ENCODE peak calls at places on chromosomes 7 and 10, in six cellular contexts. S is GM06990, D is cardiac muscle cell, O is NB4, M is HepG2, I is epithelial cell of esophagus. V is an unnamed sample.

GRCh38 chr7:55432937-55433784 is 68.0 kb downstream of the LANCL2 start:
- DNase-seq in O (peak), S (no peak), D (peak), I (peak), M (peak), V (peak)

GRCh38 chr7:587769-588168 is 68.1 kb upstream of the PDGFA start:
- DNase-seq in I (no peak), S (no peak), O (no peak), D (no peak), M (no peak), V (no peak)

GRCh38 chr10:124697837-124698559 is 46.2 kb downstream of the FAM53B start:
- DNase-seq in O (no peak), I (no peak), M (no peak), D (no peak), S (peak), V (no peak)

GRCh38 chr10:100744980-100745881 is at the start of gene PAX2:
- DNase-seq in D (no peak), S (no peak), O (peak), M (no peak), I (peak), V (peak)

GRCh38 chr10:66925896-66926719 is at the start of gene LRRTM3:
- DNase-seq in D (peak), I (peak), S (peak), O (peak), M (peak), V (peak)

GRCh38 chr7:64908358-64908757 is 5.3 kb downstream of the ZNF273 start:
- DNase-seq in S (no peak), M (no peak), I (no peak), D (no peak), O (no peak), V (no peak)

GRCh38 chr7:82410461-82410860 is 33.1 kb downstream of the CACNA2D1 start:
- DNase-seq in O (no peak), D (peak), I (peak), S (no peak), M (no peak), V (no peak)

GRCh38 chr10:19935106-19935505 is 118.9 kb downstream of the PLXDC2 start:
- DNase-seq in M (no peak), O (no peak), D (no peak), I (no peak), S (no peak), V (no peak)

GRCh38 chr10:63132651-63133055 is 475 bp upstream of the NRBF2 start:
- DNase-seq in O (no peak), S (no peak), I (no peak), D (no peak), M (no peak), V (no peak)

GRCh38 chr7:142806957-142807356 is 36.2 kb downstream of the PRSS2 start:
- DNase-seq in I (no peak), S (no peak), D (no peak), M (no peak), O (no peak), V (no peak)

GRCh38 chr10:96502561-96503267 is 11.0 kb downstream of the TLL2 start:
- DNase-seq in M (no peak), S (no peak), D (no peak), I (peak), O (no peak), V (no peak)

GRCh38 chr10:111128331-111129167 is 51.7 kb downstream of the ADRA2A start:
- DNase-seq in M (no peak), I (peak), O (peak), S (no peak), D (no peak), V (peak)

GRCh38 chr7:42237891-42238531 is 1.0 kb upstream of the GLI3 start:
- DNase-seq in D (peak), M (no peak), S (no peak), I (peak), O (peak), V (no peak)

GRCh38 chr7:5767066-5767465 is 14.4 kb downstream of the RNF216 start:
- DNase-seq in D (no peak), S (no peak), M (no peak), I (no peak), O (no peak), V (no peak)

GRCh38 chr10:103763374-103764202 is 91.8 kb downstream of the SH3PXD2A start:
- DNase-seq in I (no peak), D (no peak), O (peak), M (no peak), S (no peak), V (no peak)

GRCh38 chr7:2529161-2530075 is 9.8 kb downstream of the LFNG start:
- DNase-seq in D (no peak), I (peak), M (no peak), O (peak), S (peak), V (no peak)

GRCh38 chr7:91355680-91356435 is 91.6 kb downstream of the FZD1 start:
- DNase-seq in M (no peak), I (no peak), O (no peak), S (no peak), D (no peak), V (no peak)

GRCh38 chr7:34849163-34849960 is 187.9 kb downstream of the DPY19L1 start:
- DNase-seq in M (peak), D (no peak), I (peak), O (no peak), S (no peak), V (no peak)

GRCh38 chr10:85603167-85603940 is 763.2 kb downstream of the GRID1 start:
- DNase-seq in M (no peak), D (no peak), I (no peak), O (no peak), S (no peak), V (no peak)

GRCh38 chr7:73730485-73730884 is 8.1 kb downstream of the ABHD11 start:
- DNase-seq in O (no peak), I (no peak), M (no peak), D (no peak), S (no peak), V (no peak)

GRCh38 chr10:10598297-10598696 is 419.4 kb upstream of the CELF2 start:
- DNase-seq in S (peak), O (no peak), I (no peak), D (peak), M (no peak), V (no peak)

GRCh38 chr7:5270788-5271187 is 12.0 kb upstream of the SLC29A4 start:
- DNase-seq in I (no peak), S (no peak), D (no peak), M (no peak), O (no peak), V (no peak)

GRCh38 chr10:84743483-84743882 is 415.1 kb downstream of the CCSER2 start:
- DNase-seq in D (peak), M (peak), S (no peak), I (peak), O (peak), V (peak)

GRCh38 chr7:45576249-45576929 is 2.2 kb downstream of the ADCY1 start:
- DNase-seq in O (no peak), I (no peak), M (no peak), D (no peak), S (no peak), V (no peak)

GRCh38 chr7:157682064-157682945 is 345.5 kb downstream of the DNAJB6 start:
- DNase-seq in S (no peak), D (no peak), I (no peak), M (no peak), O (no peak), V (no peak)

GRCh38 chr7:91379246-91379645 is 115.0 kb downstream of the FZD1 start:
- DNase-seq in M (no peak), D (no peak), S (no peak), I (no peak), O (no peak), V (no peak)

GRCh38 chr10:71717056-71717755 is 2.4 kb downstream of the C10orf105 start:
- DNase-seq in S (no peak), O (no peak), I (no peak), M (no peak), D (no peak), V (no peak)

GRCh38 chr10:76034236-76035009 is 603.0 kb downstream of the LRMDA start:
- DNase-seq in O (no peak), I (no peak), M (no peak), D (peak), S (no peak), V (no peak)

GRCh38 chr10:51743146-51743545 is 43.8 kb upstream of the CSTF2T start:
- DNase-seq in S (peak), O (peak), I (no peak), D (no peak), M (no peak), V (no peak)

GRCh38 chr10:3330687-3331086 is 158.1 kb upstream of the PITRM1 start:
- DNase-seq in I (peak), M (no peak), O (peak), S (no peak), D (no peak), V (no peak)

GRCh38 chr10:125399289-125399688 is 238.9 kb upstream of the CTBP2 start:
- DNase-seq in D (no peak), O (no peak), I (no peak), M (no peak), S (no peak), V (no peak)

GRCh38 chr7:43658718-43659548 is 70.4 kb downstream of the COA1 start:
- DNase-seq in O (no peak), D (no peak), I (peak), M (peak), S (peak), V (no peak)

GRCh38 chr7:149692557-149692982 is 80.8 kb downstream of the ZNF467 start:
- DNase-seq in D (peak), I (no peak), S (no peak), M (no peak), O (no peak), V (no peak)

GRCh38 chr7:5638994-5639393 is 142.5 kb downstream of the RNF216 start:
- DNase-seq in M (no peak), S (no peak), O (no peak), I (peak), D (peak), V (no peak)

GRCh38 chr7:18421297-18422004 is 74.1 kb upstream of the HDAC9 start:
- DNase-seq in D (peak), S (peak), M (no peak), I (no peak), O (peak), V (no peak)

GRCh38 chr10:47137311-47137851 is 162.6 kb upstream of the GDF10 start:
- DNase-seq in O (no peak), I (peak), M (no peak), D (no peak), S (no peak), V (peak)

GRCh38 chr7:132232394-132232793 is 343.9 kb downstream of the PLXNA4 start:
- DNase-seq in D (no peak), S (no peak), M (no peak), O (no peak), I (no peak), V (no peak)

DNA sequence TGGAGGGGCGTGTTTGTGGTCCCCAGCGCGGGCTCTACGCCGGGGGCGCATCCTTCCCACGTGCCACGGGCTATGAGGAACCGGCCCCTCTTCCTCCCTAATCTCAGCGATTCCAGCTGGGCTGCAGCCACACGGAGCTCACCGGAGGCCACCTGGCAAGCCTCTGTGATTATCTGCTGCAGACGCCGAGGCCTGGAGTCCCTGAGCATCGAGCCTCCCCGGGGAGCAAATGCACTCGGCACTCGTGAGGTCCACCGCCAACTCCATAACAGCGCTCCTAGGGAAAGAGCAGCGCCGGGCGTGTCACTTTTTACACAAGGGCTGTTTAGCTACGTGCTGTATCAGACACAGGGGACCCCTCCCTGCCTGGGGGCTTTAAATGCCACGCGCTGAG is 101.1 kb downstream of the DYNC2I1 start:
- DNase-seq in I (no peak), D (no peak), M (no peak), S (no peak), O (no peak), V (no peak)
- H3K4me3 ChIP-seq in I (no peak), D (no peak), M (peak), S (no peak), O (no peak), V (no peak)

GRCh38 chr10:16890691-16891090 is 73.5 kb upstream of the RSU1 start:
- DNase-seq in I (no peak), S (no peak), O (no peak), D (no peak), M (no peak), V (no peak)

GRCh38 chr10:16887565-16887964 is 70.3 kb upstream of the RSU1 start:
- DNase-seq in O (no peak), D (no peak), S (no peak), I (peak), M (no peak), V (no peak)

GRCh38 chr10:16894834-16895233 is 77.6 kb upstream of the RSU1 start:
- DNase-seq in O (no peak), I (no peak), S (no peak), M (no peak), D (no peak), V (no peak)

GRCh38 chr10:16893664-16894063 is 76.4 kb upstream of the RSU1 start:
- DNase-seq in S (no peak), I (peak), O (no peak), D (no peak), M (no peak), V (no peak)

GRCh38 chr10:16891375-16892313 is 74.4 kb upstream of the RSU1 start:
- DNase-seq in D (peak), O (peak), S (no peak), I (peak), M (peak), V (peak)
- H3K4me3 ChIP-seq in D (no peak), O (peak), S (no peak), I (no peak), M (no peak), V (peak)

DNA sequence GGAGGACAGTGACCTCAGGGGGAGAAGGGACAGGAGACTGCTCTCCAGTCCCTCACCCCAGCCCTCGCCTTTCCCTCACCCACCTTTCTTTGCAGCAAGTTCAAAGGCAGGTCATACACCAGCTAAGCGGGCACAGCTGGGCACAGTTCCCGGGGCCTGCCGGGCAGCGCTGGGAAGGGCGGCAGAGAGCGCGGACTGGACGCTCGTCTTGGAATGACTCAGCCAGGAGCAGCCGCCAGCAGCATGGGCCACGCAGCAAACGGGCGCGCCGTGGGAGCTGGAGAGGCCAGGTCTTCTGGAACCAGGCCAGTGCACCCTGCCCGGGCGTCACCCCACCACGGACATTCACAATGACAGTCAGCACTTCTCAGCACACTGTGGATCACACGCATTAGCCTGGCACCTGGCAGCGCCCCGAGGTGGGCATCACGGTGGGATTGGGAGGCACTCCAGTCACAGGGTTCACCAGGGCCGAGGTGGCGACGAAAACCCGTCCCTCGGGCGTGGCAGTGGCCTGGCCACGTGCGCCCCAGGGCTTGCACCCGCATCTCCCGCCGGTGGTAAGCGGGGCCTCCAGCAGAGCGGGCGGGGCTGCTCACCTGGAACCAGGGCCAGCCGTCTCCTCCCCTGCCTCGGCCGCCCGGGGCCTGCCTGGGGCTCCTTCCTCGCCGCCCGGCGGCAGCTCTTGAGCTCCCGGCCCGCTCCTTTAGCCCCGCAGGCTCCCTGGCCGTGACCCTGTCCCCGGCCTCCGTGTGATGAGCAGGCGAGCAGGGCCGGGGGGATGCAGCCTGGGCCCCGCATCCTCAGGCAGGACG is 29.0 kb upstream of the WDFY4 start:
- DNase-seq in M (no peak), O (peak), S (no peak), I (peak), D (no peak), V (no peak)
- H3K4me3 ChIP-seq in M (peak), O (no peak), S (peak), I (peak), D (peak), V (peak)

DNA sequence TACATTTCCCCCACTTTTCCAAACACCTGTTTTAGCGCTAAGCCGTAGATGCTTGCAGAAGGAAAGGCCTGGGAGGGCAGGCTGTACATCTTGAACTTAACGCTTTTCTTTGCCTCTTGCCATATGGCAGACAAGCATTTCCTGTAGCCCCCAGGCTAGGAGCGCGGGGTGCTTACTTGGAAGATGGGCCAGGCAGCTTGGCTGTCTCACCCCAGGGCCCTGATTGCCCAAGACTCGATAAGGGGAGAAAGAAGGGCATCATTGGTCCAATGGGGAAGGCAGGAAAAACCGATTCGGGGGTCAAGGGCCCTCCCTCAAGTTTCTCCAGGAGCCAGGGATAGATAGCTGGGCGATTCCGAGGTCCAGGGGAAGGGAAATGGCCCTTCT is 1.7 kb downstream of the HOXA10 start:
- DNase-seq in I (no peak), D (no peak), S (no peak), O (peak), M (no peak), V (no peak)
- H3K4me3 ChIP-seq in I (no peak), D (no peak), S (no peak), O (peak), M (no peak), V (peak)

DNA sequence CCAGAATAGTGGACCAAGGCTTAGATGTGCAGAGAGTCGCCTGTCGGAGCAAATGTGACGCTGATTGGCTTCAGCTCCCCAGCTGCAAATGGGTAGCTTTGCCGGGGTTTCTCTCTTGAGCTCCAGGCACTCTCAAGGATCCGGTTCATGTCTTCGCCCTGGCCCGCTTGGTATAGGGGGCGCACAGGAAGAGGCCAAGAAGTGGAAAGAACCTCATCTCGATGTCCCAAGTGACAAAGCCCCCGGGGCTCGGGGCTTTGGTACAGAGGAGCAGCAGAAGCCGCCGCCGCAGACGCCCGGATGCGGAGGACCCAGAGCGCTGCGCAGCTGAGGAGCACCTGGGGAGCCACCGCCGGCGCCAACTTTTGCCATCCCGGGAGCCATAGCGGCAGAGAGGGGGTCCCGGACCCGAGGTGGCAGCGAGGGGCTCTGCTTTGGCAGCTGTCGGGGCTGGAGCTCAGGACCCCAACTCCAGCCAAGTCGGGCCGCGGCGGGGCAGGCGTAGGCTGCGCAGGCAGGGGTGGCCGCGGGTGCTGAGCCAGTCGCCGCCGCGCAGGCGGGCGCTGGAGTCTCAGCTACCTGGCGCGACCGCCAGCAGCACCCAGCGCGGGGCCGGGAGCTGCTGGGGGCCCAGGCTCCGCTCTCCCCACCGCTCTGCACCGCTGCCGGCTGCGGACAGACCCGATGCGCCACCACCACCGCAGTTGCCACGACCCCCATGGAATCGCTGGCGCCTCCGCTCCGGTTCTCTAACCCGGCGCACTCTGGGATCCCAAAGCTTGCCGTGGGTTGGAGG is 466.5 kb downstream of the XPNPEP1 start:
- DNase-seq in D (no peak), M (no peak), S (no peak), I (no peak), O (no peak), V (no peak)
- H3K4me3 ChIP-seq in D (no peak), M (no peak), S (no peak), I (no peak), O (no peak), V (no peak)

DNA sequence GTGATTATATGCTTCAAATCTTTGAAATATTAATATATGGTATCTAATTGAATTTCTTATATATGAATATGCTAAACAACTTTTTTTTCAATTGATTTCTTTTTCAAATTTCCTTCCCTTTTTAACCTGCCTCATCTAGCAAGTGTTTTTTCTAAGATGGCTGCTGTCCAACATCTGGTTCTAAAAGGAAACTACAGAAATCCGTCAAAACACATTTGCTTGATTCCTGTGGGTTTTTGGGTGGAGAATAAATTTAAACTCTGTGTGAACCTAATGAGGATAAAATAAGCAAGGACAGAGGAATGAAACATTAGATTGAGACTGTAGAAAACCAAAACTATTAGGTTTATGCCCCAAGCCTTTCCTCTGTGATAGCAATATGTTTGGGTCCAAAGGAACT is 75.6 kb upstream of the STARD3NL start:
- DNase-seq in O (no peak), S (no peak), D (no peak), I (no peak), M (no peak), V (no peak)
- H3K4me3 ChIP-seq in O (no peak), S (no peak), D (no peak), I (no peak), M (no peak), V (no peak)

GRCh38 chr10:12659706-12660105 is 310.4 kb downstream of the CAMK1D start:
- DNase-seq in D (no peak), M (no peak), I (no peak), S (no peak), O (no peak), V (no peak)
- H3K4me3 ChIP-seq in D (no peak), M (no peak), I (no peak), S (no peak), O (no peak), V (no peak)

V was measured in HCT116.